ENCODE peak calls at places on chromosomes 13 and 19, in nine cellular contexts. G is GM12878, H is keratinocyte, C is Caco-2, R is cardiac muscle cell, S is breast epithelium, A is IMR-90, Z is ovary, K is lung. D is an unnamed sample.

GRCh38 chr13:22040810-22041364 is 370.0 kb downstream of the FGF9 start:
- DNase-seq in H (no peak), C (peak; percentile 80), Z (no peak), G (no peak), K (no peak), R (no peak), S (no peak), A (no peak), D (peak; percentile 10)

GRCh38 chr13:91139232-91139631 is 208.3 kb upstream of the MIR17HG start:
- DNase-seq in R (no peak), A (no peak), Z (no peak), G (no peak), H (no peak), S (no peak), K (no peak), C (no peak), D (no peak)

GRCh38 chr13:44516771-44517170 is 59.4 kb downstream of the TSC22D1 start:
- DNase-seq in Z (no peak), A (no peak), C (no peak), R (no peak), S (no peak), G (no peak), H (no peak), K (no peak), D (peak; percentile 47)

GRCh38 chr13:27125357-27126282 is 46.0 kb downstream of the USP12 start:
- DNase-seq in S (no peak), H (peak; percentile 54), Z (no peak), C (no peak), G (no peak), K (no peak), R (no peak), A (no peak), D (no peak)

GRCh38 chr13:99055286-99056073 is 77.6 kb upstream of the DOCK9 start:
- DNase-seq in R (no peak), S (no peak), A (no peak), G (no peak), K (no peak), H (no peak), Z (no peak), C (no peak), D (peak; percentile 20)

GRCh38 chr19:1768248-1768647 is 14.9 kb downstream of the ONECUT3 start:
- DNase-seq in G (no peak), R (peak; percentile 22), Z (no peak), K (no peak), A (no peak), S (no peak), C (no peak), H (no peak), D (peak; percentile 94)

GRCh38 chr19:39971380-39971841 is 446 bp downstream of the PSMC4 start:
- DNase-seq in K (no peak), A (no peak), H (no peak), R (no peak), S (no peak), C (no peak), G (no peak), Z (no peak), D (peak; percentile 53)

GRCh38 chr13:113567681-113568080 is 16.9 kb upstream of the TFDP1 start:
- DNase-seq in G (no peak), A (no peak), K (peak; percentile 5), S (peak; percentile 19), R (no peak), H (no peak), Z (no peak), C (peak; percentile 21), D (peak; percentile 33)

GRCh38 chr13:71797487-71797886 is 69.5 kb downstream of the DACH1 start:
- DNase-seq in S (no peak), R (no peak), C (no peak), H (no peak), G (no peak), A (no peak), K (no peak), Z (no peak), D (no peak)

GRCh38 chr13:60213236-60213746 is 49.6 kb upstream of the DIAPH3 start:
- DNase-seq in R (no peak), C (no peak), S (no peak), H (no peak), K (no peak), A (no peak), Z (no peak), G (no peak), D (no peak)

GRCh38 chr19:41895745-41896580 is 13.0 kb downstream of the ARHGEF1 start:
- DNase-seq in H (no peak), G (no peak), Z (no peak), S (no peak), R (no peak), A (no peak), C (no peak), K (no peak), D (peak; percentile 77)

GRCh38 chr13:51502206-51502651 is 49.4 kb upstream of the INTS6 start:
- DNase-seq in H (no peak), A (peak; percentile 59), K (no peak), S (no peak), R (no peak), Z (no peak), G (peak; percentile 65), C (no peak), D (no peak)

GRCh38 chr13:82681535-82681934 is 1200.7 kb downstream of the SLITRK1 start:
- DNase-seq in H (no peak), Z (no peak), A (no peak), S (no peak), R (no peak), G (no peak), C (no peak), K (no peak), D (no peak)

GRCh38 chr13:76148926-76149325 is 512.8 kb downstream of the LMO7 start:
- DNase-seq in K (no peak), A (peak; percentile 93), C (no peak), Z (no peak), S (no peak), R (peak; percentile 11), H (no peak), G (no peak), D (no peak)

GRCh38 chr13:54445453-54445852 is 1416.8 kb downstream of the OLFM4 start:
- DNase-seq in G (no peak), S (no peak), A (no peak), C (no peak), Z (no peak), H (no peak), R (no peak), K (no peak), D (no peak)

GRCh38 chr19:40693896-40694295 is 3.4 kb upstream of the NUMBL start:
- DNase-seq in R (no peak), G (no peak), Z (no peak), C (no peak), H (no peak), S (no peak), A (no peak), K (no peak), D (no peak)

GRCh38 chr13:50474094-50474654 is 369.3 kb downstream of the DLEU7 start:
- DNase-seq in S (no peak), G (no peak), A (no peak), Z (no peak), H (no peak), C (no peak), K (no peak), R (no peak), D (no peak)
- H3K4me3 ChIP-seq in S (no peak overlapping the region), G (no peak overlapping the region), A (no peak overlapping the region), Z (no peak overlapping the region), H (no peak overlapping the region), C (no peak overlapping the region), K (no peak overlapping the region), R (no peak overlapping the region), D (no peak overlapping the region)

DNA sequence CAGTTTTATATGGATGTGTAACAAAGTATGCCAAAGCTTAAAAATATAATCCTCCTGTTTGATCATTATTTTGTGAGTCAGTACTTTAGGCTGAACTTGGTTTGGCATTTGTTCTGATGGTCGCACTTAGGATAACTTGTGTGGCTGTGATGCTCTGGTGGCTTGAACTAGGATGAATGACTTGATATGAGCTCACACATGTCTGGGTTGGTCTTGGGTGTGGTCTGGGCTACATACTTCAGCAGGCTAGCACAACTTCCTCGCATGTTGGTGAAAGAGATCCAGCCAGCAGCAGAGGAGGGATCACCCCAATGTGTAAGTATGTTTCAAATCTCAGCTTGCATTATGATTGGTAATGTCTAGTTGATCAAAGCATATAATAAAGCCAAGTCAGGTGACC is 969.1 kb upstream of the PCDH9 start:
- DNase-seq in S (no peak), C (no peak), Z (no peak), H (no peak), K (no peak), R (no peak), G (no peak), A (no peak), D (no peak)
- H3K27me3 ChIP-seq in S (no peaks in the 10 kb centered on the region), C (no peaks in the 10 kb centered on the region), Z (no peaks in the 10 kb centered on the region), H (no peaks in the 10 kb centered on the region), K (no peaks in the 10 kb centered on the region), R (no peaks in the 10 kb centered on the region), G (no peaks in the 10 kb centered on the region), A (no peaks in the 10 kb centered on the region), D (no peaks in the 10 kb centered on the region)

GRCh38 chr19:15251749-15252397 is 19.6 kb upstream of the EPHX3 start:
- DNase-seq in A (peak; percentile 96), Z (peak; percentile 92), R (peak; percentile 98), H (no peak), C (peak; percentile 53), S (no peak), G (no peak), K (peak; percentile 53), D (peak; percentile 96)

GRCh38 chr19:15254547-15254946 is 22.3 kb upstream of the EPHX3 start:
- DNase-seq in G (no peak), S (no peak), R (no peak), K (no peak), Z (no peak), C (no peak), A (no peak), H (no peak), D (no peak)

GRCh38 chr19:15253513-15253912 is 21.3 kb upstream of the EPHX3 start:
- DNase-seq in A (no peak), K (no peak), H (no peak), S (no peak), C (no peak), Z (no peak), G (no peak), R (no peak), D (no peak)

GRCh38 chr19:15252398-15253018 is 20.3 kb upstream of the EPHX3 start:
- DNase-seq in G (no peak), A (peak; percentile 45), S (no peak), H (no peak), K (no peak), C (no peak), Z (no peak), R (peak; percentile 50), D (peak; percentile 81)

DNA sequence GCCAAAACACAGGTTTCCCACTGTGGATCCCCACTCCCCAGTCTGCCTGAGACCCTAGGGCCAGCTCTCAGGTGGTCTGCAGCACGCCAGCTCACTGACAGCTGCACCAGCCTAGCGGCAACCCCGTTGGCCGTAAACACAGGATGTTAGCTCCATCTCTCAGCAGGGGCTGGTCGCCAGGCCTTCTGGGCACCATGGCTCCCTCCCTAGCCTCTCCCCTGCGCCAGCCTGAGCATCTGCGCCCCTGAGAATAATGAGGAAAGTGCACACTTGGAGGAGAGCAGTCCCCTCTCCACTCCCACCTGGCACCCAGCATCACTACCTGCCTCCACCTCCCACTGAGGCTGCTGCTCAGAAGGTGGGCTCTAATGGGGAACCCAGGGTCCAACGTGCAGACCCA is 20.8 kb upstream of the EPHX3 start:
- DNase-seq in C (no peak), Z (no peak), H (no peak), K (no peak), R (no peak), G (no peak), S (no peak), A (no peak), D (no peak)
- H3K36me3 ChIP-seq in C (peaks cover 14% of the 10 kb centered on the region), Z (no peaks in the 10 kb centered on the region), H (peaks cover 70% of the 10 kb centered on the region), K (peaks cover 3% of the 10 kb centered on the region), R (peaks cover 58% of the 10 kb centered on the region), G (peaks cover 66% of the 10 kb centered on the region), S (peaks cover 4% of the 10 kb centered on the region), A (peaks cover 63% of the 10 kb centered on the region), D (peaks cover 72% of the 10 kb centered on the region)

GRCh38 chr19:19425170-19425875 is 19.8 kb downstream of the GATAD2A start:
- DNase-seq in A (no peak), H (no peak), K (no peak), G (no peak), Z (no peak), C (no peak), R (no peak), S (no peak), D (no peak)
- H3K4me3 ChIP-seq in A (no peak overlapping the region), H (no peak overlapping the region), K (no peak overlapping the region), G (no peak overlapping the region), Z (no peak overlapping the region), C (no peak overlapping the region), R (no peak overlapping the region), S (no peak overlapping the region), D (no peak overlapping the region)